ENCODE peak calls at places on chromosomes 13 and 19, in eight cellular contexts. One of them, this sample, is unnamed.

GRCh38 chr19:862529-863304 is 3.3 kb downstream of the CFD start:
- DNase-seq in GM12865: peak
- DNase-seq in chondrocyte: peak
- DNase-seq in fibroblast of lung: peak
- DNase-seq in A549: no peak
- DNase-seq in astrocyte: no peak
- DNase-seq in SK-N-SH: peak
- DNase-seq in left lung: peak
- DNase-seq in this sample: peak

GRCh38 chr13:104057851-104058250 is 991.6 kb upstream of the SLC10A2 start:
- DNase-seq in GM12865: no peak
- DNase-seq in chondrocyte: no peak
- DNase-seq in fibroblast of lung: peak
- DNase-seq in A549: no peak
- DNase-seq in astrocyte: no peak
- DNase-seq in SK-N-SH: no peak
- DNase-seq in left lung: no peak
- DNase-seq in this sample: no peak

GRCh38 chr19:43469160-43469480 is 3.7 kb upstream of the LYPD3 start:
- DNase-seq in GM12865: no peak
- DNase-seq in chondrocyte: no peak
- DNase-seq in fibroblast of lung: no peak
- DNase-seq in A549: no peak
- DNase-seq in astrocyte: no peak
- DNase-seq in SK-N-SH: no peak
- DNase-seq in left lung: no peak
- DNase-seq in this sample: no peak

GRCh38 chr13:47310376-47310775 is 413.5 kb upstream of the HTR2A start:
- DNase-seq in GM12865: peak
- DNase-seq in chondrocyte: no peak
- DNase-seq in fibroblast of lung: no peak
- DNase-seq in A549: no peak
- DNase-seq in astrocyte: no peak
- DNase-seq in SK-N-SH: no peak
- DNase-seq in left lung: no peak
- DNase-seq in this sample: no peak

GRCh38 chr19:1259873-1260748 is 9.0 kb upstream of the CIRBP start:
- DNase-seq in GM12865: peak
- DNase-seq in chondrocyte: no peak
- DNase-seq in fibroblast of lung: no peak
- DNase-seq in A549: no peak
- DNase-seq in astrocyte: no peak
- DNase-seq in SK-N-SH: no peak
- DNase-seq in left lung: peak
- DNase-seq in this sample: peak

GRCh38 chr19:37691881-37692504 is 27.6 kb downstream of the ZNF607 start:
- DNase-seq in GM12865: peak
- DNase-seq in chondrocyte: peak
- DNase-seq in fibroblast of lung: peak
- DNase-seq in A549: no peak
- DNase-seq in astrocyte: peak
- DNase-seq in SK-N-SH: peak
- DNase-seq in left lung: peak
- DNase-seq in this sample: peak

GRCh38 chr13:90800082-90800746 is 547.3 kb upstream of the MIR17HG start:
- DNase-seq in GM12865: peak
- DNase-seq in chondrocyte: no peak
- DNase-seq in fibroblast of lung: peak
- DNase-seq in A549: no peak
- DNase-seq in astrocyte: no peak
- DNase-seq in SK-N-SH: peak
- DNase-seq in left lung: peak
- DNase-seq in this sample: no peak

GRCh38 chr19:10730932-10731331 is 13.1 kb downstream of the DNM2 start:
- DNase-seq in GM12865: no peak
- DNase-seq in chondrocyte: no peak
- DNase-seq in fibroblast of lung: no peak
- DNase-seq in A549: no peak
- DNase-seq in astrocyte: no peak
- DNase-seq in SK-N-SH: no peak
- DNase-seq in left lung: no peak
- DNase-seq in this sample: no peak

GRCh38 chr19:30670011-30670329 is 297.8 kb downstream of the ZNF536 start:
- DNase-seq in GM12865: no peak
- DNase-seq in chondrocyte: no peak
- DNase-seq in fibroblast of lung: no peak
- DNase-seq in A549: no peak
- DNase-seq in astrocyte: no peak
- DNase-seq in SK-N-SH: no peak
- DNase-seq in left lung: no peak
- DNase-seq in this sample: no peak

GRCh38 chr13:27921961-27922910 is 2.4 kb downstream of the PDX1 start:
- DNase-seq in GM12865: no peak
- DNase-seq in chondrocyte: no peak
- DNase-seq in fibroblast of lung: no peak
- DNase-seq in A549: no peak
- DNase-seq in astrocyte: no peak
- DNase-seq in SK-N-SH: peak
- DNase-seq in left lung: no peak
- DNase-seq in this sample: no peak

GRCh38 chr19:32322541-32322940 is 22.9 kb upstream of the ZNF507 start:
- DNase-seq in GM12865: no peak
- DNase-seq in chondrocyte: no peak
- DNase-seq in fibroblast of lung: no peak
- DNase-seq in A549: no peak
- DNase-seq in astrocyte: no peak
- DNase-seq in SK-N-SH: no peak
- DNase-seq in left lung: no peak
- DNase-seq in this sample: no peak

GRCh38 chr19:18798384-18799352 is 7.6 kb upstream of the COMP start:
- DNase-seq in GM12865: no peak
- DNase-seq in chondrocyte: no peak
- DNase-seq in fibroblast of lung: no peak
- DNase-seq in A549: no peak
- DNase-seq in astrocyte: no peak
- DNase-seq in SK-N-SH: no peak
- DNase-seq in left lung: no peak
- DNase-seq in this sample: no peak

GRCh38 chr13:94620286-94620896 is 18.7 kb downstream of the GPR180 start:
- DNase-seq in GM12865: peak
- DNase-seq in chondrocyte: no peak
- DNase-seq in fibroblast of lung: peak
- DNase-seq in A549: peak
- DNase-seq in astrocyte: no peak
- DNase-seq in SK-N-SH: peak
- DNase-seq in left lung: no peak
- DNase-seq in this sample: no peak

GRCh38 chr13:45518525-45519235 is 53.9 kb downstream of the COG3 start:
- DNase-seq in GM12865: no peak
- DNase-seq in chondrocyte: no peak
- DNase-seq in fibroblast of lung: peak
- DNase-seq in A549: no peak
- DNase-seq in astrocyte: peak
- DNase-seq in SK-N-SH: no peak
- DNase-seq in left lung: no peak
- DNase-seq in this sample: no peak

GRCh38 chr13:101205408-101205807 is 210.9 kb downstream of the NALCN start:
- DNase-seq in GM12865: peak
- DNase-seq in chondrocyte: no peak
- DNase-seq in fibroblast of lung: no peak
- DNase-seq in A549: no peak
- DNase-seq in astrocyte: no peak
- DNase-seq in SK-N-SH: no peak
- DNase-seq in left lung: no peak
- DNase-seq in this sample: no peak

GRCh38 chr13:21014666-21015170 is 46.7 kb downstream of the LATS2 start:
- DNase-seq in GM12865: no peak
- DNase-seq in chondrocyte: peak
- DNase-seq in fibroblast of lung: peak
- DNase-seq in A549: no peak
- DNase-seq in astrocyte: peak
- DNase-seq in SK-N-SH: no peak
- DNase-seq in left lung: no peak
- DNase-seq in this sample: no peak

GRCh38 chr19:46824887-46825730 is 25.5 kb downstream of the AP2S1 start:
- DNase-seq in GM12865: peak
- DNase-seq in chondrocyte: no peak
- DNase-seq in fibroblast of lung: peak
- DNase-seq in A549: no peak
- DNase-seq in astrocyte: no peak
- DNase-seq in SK-N-SH: no peak
- DNase-seq in left lung: peak
- DNase-seq in this sample: no peak

GRCh38 chr13:65881561-65882155 is 1348.5 kb downstream of the PCDH9 start:
- DNase-seq in GM12865: no peak
- DNase-seq in chondrocyte: no peak
- DNase-seq in fibroblast of lung: no peak
- DNase-seq in A549: no peak
- DNase-seq in astrocyte: no peak
- DNase-seq in SK-N-SH: no peak
- DNase-seq in left lung: no peak
- DNase-seq in this sample: no peak

GRCh38 chr19:46040952-46041500 is at the start of gene IGFL4:
- DNase-seq in GM12865: no peak
- DNase-seq in chondrocyte: no peak
- DNase-seq in fibroblast of lung: peak
- DNase-seq in A549: no peak
- DNase-seq in astrocyte: peak
- DNase-seq in SK-N-SH: no peak
- DNase-seq in left lung: no peak
- DNase-seq in this sample: no peak

GRCh38 chr13:36920612-36921185 is 661 bp upstream of the SMAD9 start:
- DNase-seq in GM12865: no peak
- DNase-seq in chondrocyte: no peak
- DNase-seq in fibroblast of lung: no peak
- DNase-seq in A549: no peak
- DNase-seq in astrocyte: no peak
- DNase-seq in SK-N-SH: no peak
- DNase-seq in left lung: no peak
- DNase-seq in this sample: no peak

GRCh38 chr13:113010510-113010865 is 41.5 kb downstream of the MCF2L start:
- DNase-seq in GM12865: no peak
- DNase-seq in chondrocyte: no peak
- DNase-seq in fibroblast of lung: no peak
- DNase-seq in A549: no peak
- DNase-seq in astrocyte: no peak
- DNase-seq in SK-N-SH: peak
- DNase-seq in left lung: no peak
- DNase-seq in this sample: no peak

GRCh38 chr19:34555447-34555846 is 73.9 kb downstream of the WTIP start:
- DNase-seq in GM12865: peak
- DNase-seq in chondrocyte: no peak
- DNase-seq in fibroblast of lung: peak
- DNase-seq in A549: peak
- DNase-seq in astrocyte: no peak
- DNase-seq in SK-N-SH: no peak
- DNase-seq in left lung: no peak
- DNase-seq in this sample: no peak
- TF ChIP-seq CTCF in GM12865: peak
- TF ChIP-seq CTCF in chondrocyte: peak
- TF ChIP-seq CTCF in fibroblast of lung: no peak
- TF ChIP-seq CTCF in A549: peak
- TF ChIP-seq CTCF in astrocyte: no peak
- TF ChIP-seq CTCF in SK-N-SH: peak
- TF ChIP-seq CTCF in left lung: no peak
- TF ChIP-seq CTCF in this sample: no peak

DNA sequence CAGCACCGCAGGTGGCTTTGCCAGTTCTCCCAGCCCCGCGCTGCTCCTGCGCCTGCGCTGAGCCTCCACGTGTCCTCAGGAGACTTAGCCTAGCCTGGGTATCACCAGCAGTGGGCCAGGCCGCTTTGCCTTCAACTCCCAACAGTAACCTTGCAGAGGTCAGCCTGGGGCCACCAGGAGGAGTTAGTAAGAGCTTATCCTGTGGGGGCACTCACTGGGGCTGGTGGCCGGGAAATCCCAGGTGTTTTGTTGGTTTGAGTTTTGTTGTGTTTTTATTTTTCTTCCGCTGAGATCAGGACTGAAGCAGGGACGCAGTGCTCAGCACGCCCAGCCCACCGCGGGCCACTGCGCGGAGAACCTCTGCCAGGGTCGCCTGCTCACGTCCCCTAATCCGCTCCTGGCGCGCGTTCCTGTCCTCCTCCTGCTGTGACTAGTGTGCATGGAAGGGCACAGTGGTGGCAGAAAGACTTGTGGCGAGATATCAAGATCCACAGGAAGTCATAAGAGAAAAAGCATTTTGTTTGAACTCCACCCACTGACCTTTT is 207.4 kb upstream of the RFC3 start:
- DNase-seq in GM12865: no peak
- DNase-seq in chondrocyte: no peak
- DNase-seq in fibroblast of lung: no peak
- DNase-seq in A549: no peak
- DNase-seq in astrocyte: peak
- DNase-seq in SK-N-SH: no peak
- DNase-seq in left lung: no peak
- DNase-seq in this sample: no peak
- TF ChIP-seq CTCF in GM12865: no peak
- TF ChIP-seq CTCF in chondrocyte: no peak
- TF ChIP-seq CTCF in fibroblast of lung: no peak
- TF ChIP-seq CTCF in A549: no peak
- TF ChIP-seq CTCF in astrocyte: no peak
- TF ChIP-seq CTCF in SK-N-SH: no peak
- TF ChIP-seq CTCF in left lung: no peak
- TF ChIP-seq CTCF in this sample: no peak

GRCh38 chr13:69579351-69579750 is 528.3 kb upstream of the ATXN8OS start:
- DNase-seq in GM12865: no peak
- DNase-seq in chondrocyte: no peak
- DNase-seq in fibroblast of lung: no peak
- DNase-seq in A549: no peak
- DNase-seq in astrocyte: no peak
- DNase-seq in SK-N-SH: peak
- DNase-seq in left lung: no peak
- DNase-seq in this sample: no peak
- TF ChIP-seq CTCF in GM12865: peak
- TF ChIP-seq CTCF in chondrocyte: peak
- TF ChIP-seq CTCF in fibroblast of lung: no peak
- TF ChIP-seq CTCF in A549: no peak
- TF ChIP-seq CTCF in astrocyte: no peak
- TF ChIP-seq CTCF in SK-N-SH: peak
- TF ChIP-seq CTCF in left lung: no peak
- TF ChIP-seq CTCF in this sample: no peak

GRCh38 chr19:49069026-49069425 is 3.5 kb downstream of the KCNA7 start:
- DNase-seq in GM12865: no peak
- DNase-seq in chondrocyte: no peak
- DNase-seq in fibroblast of lung: no peak
- DNase-seq in A549: no peak
- DNase-seq in astrocyte: no peak
- DNase-seq in SK-N-SH: no peak
- DNase-seq in left lung: no peak
- DNase-seq in this sample: no peak

GRCh38 chr19:49071860-49072547 is 495 bp downstream of the KCNA7 start:
- DNase-seq in GM12865: no peak
- DNase-seq in chondrocyte: no peak
- DNase-seq in fibroblast of lung: no peak
- DNase-seq in A549: no peak
- DNase-seq in astrocyte: no peak
- DNase-seq in SK-N-SH: peak
- DNase-seq in left lung: no peak
- DNase-seq in this sample: no peak

GRCh38 chr19:49070416-49070815 is 2.1 kb downstream of the KCNA7 start:
- DNase-seq in GM12865: no peak
- DNase-seq in chondrocyte: no peak
- DNase-seq in fibroblast of lung: no peak
- DNase-seq in A549: no peak
- DNase-seq in astrocyte: no peak
- DNase-seq in SK-N-SH: no peak
- DNase-seq in left lung: no peak
- DNase-seq in this sample: no peak

GRCh38 chr19:49073514-49074378 is 1.2 kb upstream of the KCNA7 start:
- DNase-seq in GM12865: no peak
- DNase-seq in chondrocyte: no peak
- DNase-seq in fibroblast of lung: no peak
- DNase-seq in A549: peak
- DNase-seq in astrocyte: no peak
- DNase-seq in SK-N-SH: peak
- DNase-seq in left lung: no peak
- DNase-seq in this sample: no peak
- TF ChIP-seq CTCF in GM12865: peak
- TF ChIP-seq CTCF in chondrocyte: peak
- TF ChIP-seq CTCF in fibroblast of lung: peak
- TF ChIP-seq CTCF in A549: peak
- TF ChIP-seq CTCF in astrocyte: peak
- TF ChIP-seq CTCF in SK-N-SH: peak
- TF ChIP-seq CTCF in left lung: no peak
- TF ChIP-seq CTCF in this sample: no peak

This sample was measured in natural killer cell.